ENCODE peak calls at places on chromosome 10, in eight cellular contexts. E is type B pancreatic cell, V is SJCRH30, U is anterior cingulate cortex, T is Caco-2, P is neural progenitor cell, S is Daoy, M is tibial artery. W is an unnamed sample.

GRCh38 chr10:128130051-128130450 is 3.8 kb upstream of the MKI67 start:
- DNase-seq in E (no peak), V (no peak), U (no peak), T (no peak), P (no peak), S (no peak), M (no peak), W (no peak)

GRCh38 chr10:98351831-98352402 is 63.1 kb downstream of the PYROXD2 start:
- DNase-seq in E (no peak), V (no peak), U (no peak), T (no peak), P (no peak), S (no peak), M (peak; percentile 47), W (no peak)

GRCh38 chr10:118504044-118504944 is 91.2 kb downstream of the PRLHR start:
- DNase-seq in E (no peak), V (peak; percentile 13), U (no peak), T (no peak), P (peak; percentile 62), S (peak; percentile 67), M (no peak), W (no peak)

GRCh38 chr10:48523212-48523819 is 81.6 kb downstream of the ARHGAP22 start:
- DNase-seq in E (peak; percentile 68), V (no peak), U (no peak), T (peak; percentile 58), P (peak; percentile 65), S (peak; percentile 30), M (no peak), W (no peak)

GRCh38 chr10:121510201-121510771 is 88.0 kb downstream of the FGFR2 start:
- DNase-seq in E (no peak), V (peak; percentile 92), U (no peak), T (no peak), P (no peak), S (peak; percentile 75), M (no peak), W (no peak)

GRCh38 chr10:42985436-42986316 is 91.2 kb upstream of the RET start:
- DNase-seq in E (peak; percentile 62), V (no peak), U (no peak), T (peak; percentile 28), P (no peak), S (no peak), M (no peak), W (peak; percentile 44)

GRCh38 chr10:124341768-124342135 is 77.0 kb downstream of the OAT start:
- DNase-seq in E (no peak), V (no peak), U (no peak), T (peak; percentile 14), P (no peak), S (no peak), M (no peak), W (peak; percentile 97)

GRCh38 chr10:31157125-31157983 is 125.7 kb upstream of the ZNF438 start:
- DNase-seq in E (no peak), V (peak; percentile 91), U (peak; percentile 27), T (no peak), P (no peak), S (peak; percentile 23), M (peak; percentile 41), W (no peak)

GRCh38 chr10:7953447-7953846 is 101.0 kb upstream of the GATA3 start:
- DNase-seq in E (no peak), V (no peak), U (no peak), T (peak; percentile 54), P (no peak), S (no peak), M (no peak), W (no peak)

GRCh38 chr10:110481948-110482347 is 15.8 kb upstream of the DUSP5 start:
- DNase-seq in E (no peak), V (no peak), U (no peak), T (no peak), P (no peak), S (no peak), M (no peak), W (no peak)

GRCh38 chr10:36492590-36493510 is 632.5 kb upstream of the ANKRD30A start:
- DNase-seq in E (no peak), V (no peak), U (no peak), T (no peak), P (no peak), S (peak; percentile 58), M (no peak), W (no peak)

GRCh38 chr10:114399576-114399975 is 4.7 kb downstream of the AFAP1L2 start:
- DNase-seq in E (no peak), V (no peak), U (no peak), T (no peak), P (no peak), S (no peak), M (no peak), W (no peak)

GRCh38 chr10:97238855-97239254 is 53.1 kb upstream of the SLIT1 start:
- DNase-seq in E (no peak), V (no peak), U (no peak), T (no peak), P (no peak), S (no peak), M (no peak), W (no peak)

GRCh38 chr10:122688293-122688989 is 11.2 kb downstream of the C10orf120 start:
- DNase-seq in E (no peak), V (no peak), U (no peak), T (no peak), P (no peak), S (peak; percentile 28), M (peak; percentile 60), W (no peak)

GRCh38 chr10:23055424-23056191 is 39.8 kb upstream of the MSRB2 start:
- DNase-seq in E (no peak), V (no peak), U (no peak), T (no peak), P (peak; percentile 67), S (no peak), M (no peak), W (no peak)

GRCh38 chr10:77637474-77637985 is at the start of gene KCNMA1:
- DNase-seq in E (no peak), V (no peak), U (no peak), T (no peak), P (peak; percentile 68), S (peak; percentile 74), M (no peak), W (no peak)

GRCh38 chr10:121033371-121033770 is 182.2 kb downstream of the WDR11 start:
- DNase-seq in E (no peak), V (no peak), U (no peak), T (no peak), P (no peak), S (no peak), M (no peak), W (no peak)

GRCh38 chr10:80697926-80698325 is 160.2 kb downstream of the SH2D4B start:
- DNase-seq in E (no peak), V (no peak), U (no peak), T (no peak), P (no peak), S (no peak), M (no peak), W (no peak)

GRCh38 chr10:50832171-50832751 is 53.2 kb downstream of the A1CF start:
- DNase-seq in E (no peak), V (no peak), U (no peak), T (no peak), P (no peak), S (no peak), M (no peak), W (no peak)

GRCh38 chr10:63573068-63573697 is 52.0 kb downstream of the REEP3 start:
- DNase-seq in E (no peak), V (no peak), U (no peak), T (no peak), P (no peak), S (no peak), M (no peak), W (no peak)

GRCh38 chr10:34184901-34185386 is 630.2 kb downstream of the PARD3 start:
- DNase-seq in E (no peak), V (no peak), U (no peak), T (no peak), P (no peak), S (no peak), M (no peak), W (no peak)

GRCh38 chr10:133100706-133101463 is 13.2 kb downstream of the ADGRA1 start:
- DNase-seq in E (no peak), V (no peak), U (no peak), T (peak; percentile 77), P (peak; percentile 98), S (peak; percentile 54), M (no peak), W (no peak)

GRCh38 chr10:103584216-103585010 is 90.9 kb downstream of the NEURL1 start:
- DNase-seq in E (no peak), V (no peak), U (no peak), T (no peak), P (no peak), S (no peak), M (no peak), W (no peak)

GRCh38 chr10:96017227-96017687 is 26.1 kb upstream of the CCNJ start:
- DNase-seq in E (no peak), V (peak; percentile 8), U (no peak), T (peak; percentile 54), P (peak; percentile 70), S (peak; percentile 34), M (no peak), W (no peak)

GRCh38 chr10:36465604-36466379 is 659.6 kb upstream of the ANKRD30A start:
- DNase-seq in E (no peak), V (no peak), U (no peak), T (no peak), P (no peak), S (no peak), M (no peak), W (no peak)

GRCh38 chr10:48698971-48699627 is 14.4 kb downstream of the WDFY4 start:
- DNase-seq in E (peak; percentile 44), V (no peak), U (no peak), T (no peak), P (no peak), S (no peak), M (no peak), W (no peak)

GRCh38 chr10:34766256-34766580 is 48.9 kb downstream of the PARD3 start:
- DNase-seq in E (no peak), V (no peak), U (no peak), T (no peak), P (no peak), S (no peak), M (no peak), W (no peak)

GRCh38 chr10:73774637-73775036 is 7.2 kb upstream of the CHCHD1 start:
- DNase-seq in E (no peak), V (no peak), U (no peak), T (no peak), P (no peak), S (peak; percentile 18), M (no peak), W (no peak)

GRCh38 chr10:90394306-90394705 is 463.5 kb downstream of the HTR7 start:
- DNase-seq in E (no peak), V (no peak), U (no peak), T (no peak), P (peak; percentile 50), S (no peak), M (no peak), W (no peak)

GRCh38 chr10:77458986-77459590 is 178.5 kb downstream of the KCNMA1 start:
- DNase-seq in E (no peak), V (no peak), U (no peak), T (no peak), P (no peak), S (no peak), M (no peak), W (no peak)

GRCh38 chr10:93954726-93955363 is 38.9 kb upstream of the PLCE1 start:
- DNase-seq in E (no peak), V (no peak), U (no peak), T (no peak), P (no peak), S (peak; percentile 45), M (no peak), W (no peak)

GRCh38 chr10:18185621-18186020 is 45.4 kb downstream of the CACNB2 start:
- DNase-seq in E (no peak), V (no peak), U (no peak), T (no peak), P (no peak), S (no peak), M (no peak), W (no peak)

GRCh38 chr10:71597821-71598498 is 121.6 kb downstream of the C10orf105 start:
- DNase-seq in E (no peak), V (no peak), U (peak; percentile 48), T (no peak), P (no peak), S (peak; percentile 7), M (peak; percentile 60), W (peak; percentile 81)

GRCh38 chr10:113385021-113385975 is 167.6 kb upstream of the HABP2 start:
- DNase-seq in E (peak; percentile 75), V (peak; percentile 86), U (peak; percentile 57), T (peak; percentile 80), P (peak; percentile 94), S (peak; percentile 80), M (peak; percentile 93), W (peak; percentile 62)